ENCODE peak calls at places on chromosomes 6 and 20, in nine cellular contexts. N is H1; A is CD8-positive, alpha-beta memory T cell; H is ovary; V is right lobe of liver; L is pancreas; Q is SJSA1; C is WERI-Rb-1; E is mammary epithelial cell. I is an unnamed sample.

GRCh38 chr6:31871068-31871659 is 7.6 kb downstream of the SLC44A4 start:
- DNase-seq in N (no peak), A (no peak), H (no peak), V (no peak), L (no peak), Q (no peak), C (peak; percentile 70), E (no peak), I (no peak)

GRCh38 chr20:44326391-44327159 is 10.3 kb upstream of the R3HDML start:
- DNase-seq in N (peak; percentile 68), A (no peak), H (no peak), V (no peak), L (peak; percentile 67), Q (no peak), C (no peak), E (no peak), I (no peak)

GRCh38 chr6:83962592-83962991 is 71.0 kb upstream of the MRAP2 start:
- DNase-seq in N (no peak), A (no peak), H (no peak), V (no peak), L (no peak), Q (no peak), C (no peak), E (no peak), I (no peak)

GRCh38 chr6:5014072-5014561 is 10.3 kb upstream of the RPP40 start:
- DNase-seq in N (no peak), A (no peak), H (no peak), V (no peak), L (no peak), Q (no peak), C (no peak), E (no peak), I (no peak)

GRCh38 chr6:55617272-55617671 is 38.3 kb upstream of the HMGCLL1 start:
- DNase-seq in N (peak; percentile 50), A (no peak), H (no peak), V (no peak), L (no peak), Q (peak; percentile 43), C (peak; percentile 53), E (peak; percentile 44), I (no peak)

GRCh38 chr6:110476046-110476849 is at the start of gene SLC22A16:
- DNase-seq in N (peak; percentile 20), A (no peak), H (no peak), V (peak; percentile 22), L (peak; percentile 63), Q (no peak), C (no peak), E (no peak), I (no peak)

GRCh38 chr6:6033858-6034257 is 27.1 kb upstream of the NRN1 start:
- DNase-seq in N (no peak), A (no peak), H (no peak), V (no peak), L (no peak), Q (no peak), C (no peak), E (no peak), I (no peak)

GRCh38 chr6:26330835-26331808 is 33.9 kb upstream of the BTN3A2 start:
- DNase-seq in N (peak; percentile 82), A (no peak), H (no peak), V (no peak), L (no peak), Q (no peak), C (peak; percentile 75), E (peak; percentile 70), I (no peak)

GRCh38 chr6:133973109-133973971 is 20.3 kb downstream of the TBPL1 start:
- DNase-seq in N (no peak), A (no peak), H (no peak), V (no peak), L (no peak), Q (peak; percentile 57), C (no peak), E (peak; percentile 31), I (no peak)

GRCh38 chr6:105294129-105294528 is 108.8 kb downstream of the PREP start:
- DNase-seq in N (no peak), A (no peak), H (no peak), V (no peak), L (no peak), Q (no peak), C (no peak), E (no peak), I (no peak)

GRCh38 chr6:30394139-30394538 is 49.2 kb downstream of the RPP21 start:
- DNase-seq in N (no peak), A (no peak), H (no peak), V (peak; percentile 38), L (no peak), Q (no peak), C (no peak), E (no peak), I (no peak)

GRCh38 chr20:58127731-58128130 is 100.7 kb downstream of the ANKRD60 start:
- DNase-seq in N (peak; percentile 32), A (no peak), H (no peak), V (no peak), L (no peak), Q (peak; percentile 63), C (no peak), E (peak; percentile 99), I (no peak)

GRCh38 chr6:4350571-4351505 is 215.5 kb upstream of the ECI2 start:
- DNase-seq in N (no peak), A (no peak), H (no peak), V (no peak), L (no peak), Q (no peak), C (no peak), E (peak; percentile 50), I (no peak)

GRCh38 chr6:105184921-105185320 is 5.1 kb upstream of the POPDC3 start:
- DNase-seq in N (no peak), A (no peak), H (no peak), V (no peak), L (no peak), Q (peak; percentile 46), C (no peak), E (no peak), I (no peak)

GRCh38 chr6:42315991-42316378 is 98.3 kb upstream of the MRPS10 start:
- DNase-seq in N (no peak), A (no peak), H (no peak), V (no peak), L (no peak), Q (peak; percentile 98), C (no peak), E (peak; percentile 83), I (no peak)

GRCh38 chr6:106729848-106730247 is 100.5 kb downstream of the QRSL1 start:
- DNase-seq in N (no peak), A (no peak), H (no peak), V (no peak), L (no peak), Q (no peak), C (no peak), E (no peak), I (no peak)

GRCh38 chr6:106724848-106725247 is 95.5 kb downstream of the QRSL1 start:
- DNase-seq in N (no peak), A (no peak), H (no peak), V (peak; percentile 38), L (no peak), Q (no peak), C (no peak), E (peak; percentile 78), I (no peak)

GRCh38 chr6:106727480-106728153 is 98.2 kb downstream of the QRSL1 start:
- DNase-seq in N (no peak), A (no peak), H (no peak), V (no peak), L (no peak), Q (no peak), C (no peak), E (no peak), I (no peak)

GRCh38 chr6:106728296-106728870 is 99.0 kb downstream of the QRSL1 start:
- DNase-seq in N (no peak), A (no peak), H (no peak), V (peak; percentile 84), L (no peak), Q (no peak), C (no peak), E (peak; percentile 43), I (no peak)

DNA sequence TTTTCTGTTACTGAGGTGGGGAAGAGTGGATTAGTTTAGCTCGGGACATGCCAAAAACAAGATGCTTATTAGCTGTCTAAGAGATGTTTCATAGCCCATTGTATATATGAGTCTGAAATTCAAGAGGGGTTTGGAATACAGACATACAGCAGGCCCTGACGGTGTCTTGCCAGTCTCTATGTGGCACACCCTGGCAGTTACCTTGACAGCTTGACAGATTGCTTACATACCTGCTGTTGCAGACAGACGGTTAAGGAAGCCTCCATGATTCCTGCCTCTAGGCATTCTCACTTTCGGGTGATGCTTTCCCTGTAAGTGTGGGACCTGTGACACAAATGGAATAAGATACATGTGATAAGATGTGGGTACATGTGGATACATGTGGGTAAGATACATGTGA is 95.0 kb downstream of the QRSL1 start:
- DNase-seq in N (no peak), A (no peak), H (no peak), V (no peak), L (no peak), Q (no peak), C (no peak), E (no peak), I (no peak)
- H3K9me3 ChIP-seq in N (no peaks in the 10 kb centered on the region), A (no peaks in the 10 kb centered on the region), H (no peaks in the 10 kb centered on the region), V (no peaks in the 10 kb centered on the region), L (no peaks in the 10 kb centered on the region), Q (no peaks in the 10 kb centered on the region), C (no peaks in the 10 kb centered on the region), E (no peaks in the 10 kb centered on the region), I (no peaks in the 10 kb centered on the region)

GRCh38 chr20:51065615-51066014 is 42.7 kb upstream of the KCNG1 start:
- DNase-seq in N (no peak), A (no peak), H (no peak), V (no peak), L (no peak), Q (no peak), C (no peak), E (no peak), I (no peak)
- H3K9me3 ChIP-seq in N (no peaks in the 10 kb centered on the region), A (no peaks in the 10 kb centered on the region), H (no peaks in the 10 kb centered on the region), V (no peaks in the 10 kb centered on the region), L (no peaks in the 10 kb centered on the region), Q (no peaks in the 10 kb centered on the region), C (no peaks in the 10 kb centered on the region), E (no peaks in the 10 kb centered on the region), I (no peaks in the 10 kb centered on the region)

DNA sequence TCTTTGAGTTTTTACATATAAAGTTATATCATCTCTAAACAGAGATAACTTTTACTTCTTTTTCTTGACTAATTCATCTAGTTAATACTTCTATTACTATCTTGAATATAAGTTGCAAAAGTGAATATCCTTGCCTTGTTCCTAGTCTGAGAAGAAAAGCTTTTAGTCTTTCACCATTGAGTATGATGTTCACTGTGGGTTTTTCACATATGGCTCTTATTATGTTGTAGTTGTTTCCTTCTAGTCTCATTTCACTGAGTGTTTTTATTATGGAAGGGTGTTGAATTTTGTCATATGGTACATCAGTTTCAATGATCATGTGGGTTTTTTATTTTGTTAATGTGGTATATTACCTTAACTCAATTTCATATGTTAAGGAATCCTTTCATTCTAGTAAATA is 488.3 kb downstream of the COL12A1 start:
- DNase-seq in N (no peak), A (no peak), H (no peak), V (no peak), L (no peak), Q (no peak), C (no peak), E (no peak), I (no peak)
- H3K9me3 ChIP-seq in N (no peaks in the 10 kb centered on the region), A (no peaks in the 10 kb centered on the region), H (no peaks in the 10 kb centered on the region), V (no peaks in the 10 kb centered on the region), L (no peaks in the 10 kb centered on the region), Q (no peaks in the 10 kb centered on the region), C (no peaks in the 10 kb centered on the region), E (no peaks in the 10 kb centered on the region), I (no peaks in the 10 kb centered on the region)

DNA sequence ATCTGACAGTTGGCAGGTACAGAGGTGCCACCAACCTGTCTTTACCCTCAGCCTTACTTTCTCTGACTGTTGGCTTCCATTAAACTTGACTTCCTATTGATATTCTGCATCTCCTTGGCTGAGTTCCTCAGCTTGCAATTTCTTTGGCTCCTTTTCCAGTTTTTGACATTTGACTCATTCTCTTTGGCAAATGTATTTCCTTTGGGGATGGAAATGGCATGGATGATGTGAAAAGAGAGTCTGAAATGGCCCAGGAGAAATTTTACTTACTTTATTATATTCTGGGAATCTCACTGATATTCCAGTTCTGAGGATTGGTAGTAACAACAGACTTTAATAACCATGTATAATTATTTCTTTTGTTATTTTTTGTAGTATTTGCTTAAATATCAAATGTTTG is 255.2 kb downstream of the CD109 start:
- DNase-seq in N (no peak), A (no peak), H (no peak), V (no peak), L (no peak), Q (no peak), C (no peak), E (no peak), I (no peak)
- H3K9me3 ChIP-seq in N (no peaks in the 10 kb centered on the region), A (peaks cover 4% of the 10 kb centered on the region), H (no peaks in the 10 kb centered on the region), V (no peaks in the 10 kb centered on the region), L (no peaks in the 10 kb centered on the region), Q (no peaks in the 10 kb centered on the region), C (no peaks in the 10 kb centered on the region), E (no peaks in the 10 kb centered on the region), I (no peaks in the 10 kb centered on the region)